ENCODE peak calls at places on chromosome 13, in seven cellular contexts. O is mesothelial cell of epicardium, A is endothelial cell, D is heart left ventricle, T is kidney epithelial cell, J is fibroblast of villous mesenchyme, H is K562. V is an unnamed sample.

GRCh38 chr13:113010510-113010865 is 41.5 kb downstream of the MCF2L start:
- DNase-seq in O (no peak), A (no peak), D (no peak), T (no peak), J (no peak), H (no peak), V (no peak)

GRCh38 chr13:44967656-44968451 is 21.4 kb downstream of the NUFIP1 start:
- DNase-seq in O (no peak), A (no peak), D (no peak), T (no peak), J (peak), H (no peak), V (peak)

GRCh38 chr13:49435992-49436391 is 7.9 kb downstream of the CAB39L start:
- DNase-seq in O (no peak), A (no peak), D (no peak), T (no peak), J (peak), H (no peak), V (no peak)

GRCh38 chr13:32941368-32941767 is 74.9 kb upstream of the KL start:
- DNase-seq in O (no peak), A (no peak), D (no peak), T (no peak), J (no peak), H (no peak), V (no peak)

GRCh38 chr13:46860734-46861133 is 36.1 kb downstream of the HTR2A start:
- DNase-seq in O (no peak), A (no peak), D (no peak), T (no peak), J (no peak), H (no peak), V (no peak)

GRCh38 chr13:110329798-110330461 is 22.8 kb downstream of the COL4A2 start:
- DNase-seq in O (no peak), A (no peak), D (no peak), T (no peak), J (peak), H (no peak), V (no peak)

GRCh38 chr13:39767791-39768564 is 112.5 kb downstream of the COG6 start:
- DNase-seq in O (no peak), A (no peak), D (no peak), T (no peak), J (peak), H (no peak), V (peak)

GRCh38 chr13:39530996-39531395 is 72.0 kb downstream of the LHFPL6 start:
- DNase-seq in O (no peak), A (no peak), D (no peak), T (no peak), J (no peak), H (no peak), V (no peak)

DNA sequence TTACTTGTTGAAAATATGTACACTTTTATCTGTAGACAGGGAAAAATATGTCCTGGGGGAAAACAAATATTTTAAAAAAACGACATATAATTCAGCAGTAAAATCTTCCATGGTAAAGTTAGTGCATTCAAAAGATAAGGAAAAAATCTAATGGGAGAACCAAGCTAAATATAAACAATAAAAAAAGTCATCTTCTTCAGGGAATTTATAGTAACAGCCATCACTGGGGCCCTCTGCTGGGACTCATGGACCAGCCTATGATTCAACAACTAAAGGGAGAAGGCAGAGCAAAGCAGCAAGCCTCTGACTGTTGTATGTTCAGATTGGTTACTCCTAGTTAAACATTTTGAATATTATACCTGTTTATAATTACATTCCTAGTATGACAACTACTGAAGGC is 93.0 kb downstream of the ITGBL1 start:
- DNase-seq in O (no peak), A (no peak), D (no peak), T (no peak), J (peak), H (no peak), V (no peak)
- TF ChIP-seq CTCF in O (no peak), A (no peak), D (peak), T (no peak), J (peak), H (no peak), V (no peak)

GRCh38 chr13:111549464-111549863 is 229.0 kb downstream of the TEX29 start:
- DNase-seq in O (no peak), A (no peak), D (no peak), T (no peak), J (no peak), H (no peak), V (no peak)
- TF ChIP-seq CTCF in O (no peak), A (no peak), D (no peak), T (no peak), J (no peak), H (no peak), V (no peak)

GRCh38 chr13:74774252-74774651 is 640.0 kb upstream of the KLF12 start:
- DNase-seq in O (no peak), A (no peak), D (no peak), T (no peak), J (peak), H (no peak), V (peak)

GRCh38 chr13:74768521-74769090 is 634.4 kb upstream of the KLF12 start:
- DNase-seq in O (no peak), A (no peak), D (no peak), T (no peak), J (peak), H (no peak), V (no peak)

GRCh38 chr13:74770361-74770760 is 636.2 kb upstream of the KLF12 start:
- DNase-seq in O (no peak), A (no peak), D (no peak), T (no peak), J (peak), H (no peak), V (peak)

GRCh38 chr13:74773263-74773662 is 639.1 kb upstream of the KLF12 start:
- DNase-seq in O (no peak), A (no peak), D (no peak), T (no peak), J (peak), H (no peak), V (no peak)

GRCh38 chr13:74771964-74772363 is 637.8 kb upstream of the KLF12 start:
- DNase-seq in O (no peak), A (no peak), D (no peak), T (peak), J (peak), H (no peak), V (peak)
- TF ChIP-seq CTCF in O (no peak), A (no peak), D (no peak), T (no peak), J (no peak), H (no peak), V (no peak)

DNA sequence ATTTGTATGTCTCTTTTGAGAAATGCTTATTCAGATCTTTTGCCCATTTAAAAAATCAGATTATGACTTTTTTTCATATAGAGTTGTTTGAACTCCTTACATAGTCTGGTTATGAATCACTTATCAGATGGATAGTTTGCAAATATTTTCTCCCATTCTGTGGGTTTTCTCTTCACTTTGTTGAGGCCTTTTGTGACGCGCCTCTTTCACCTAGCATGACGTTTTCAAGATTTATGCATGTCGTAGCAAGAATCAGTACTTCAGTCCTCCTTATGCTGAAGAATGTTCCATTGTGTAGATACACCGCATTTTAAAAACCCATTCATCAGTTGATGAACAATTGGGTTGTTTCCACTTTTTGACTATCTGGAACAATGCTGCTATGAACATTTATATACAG is 13.4 kb downstream of the PABPC3 start:
- DNase-seq in O (no peak), A (no peak), D (no peak), T (no peak), J (no peak), H (no peak), V (no peak)
- TF ChIP-seq CTCF in O (no peak), A (no peak), D (no peak), T (no peak), J (no peak), H (no peak), V (no peak)

V was measured in MCF 10A.